ENCODE peak calls at places on chromosomes 11 and 22, in ten cellular contexts. One of them, this sample, is unnamed.

GRCh38 chr22:48976556-48977535 is 850.8 kb downstream of the BRD1 start:
- DNase-seq in IMR-90: no peak
- DNase-seq in mammary epithelial cell: no peak
- DNase-seq in astrocyte of the spinal cord: no peak
- DNase-seq in kidney epithelial cell: no peak
- DNase-seq in K562: no peak
- DNase-seq in left ventricle myocardium inferior: no peak
- DNase-seq in body of pancreas: no peak
- DNase-seq in coronary artery: peak; percentile 49
- DNase-seq in GM12865: no peak
- DNase-seq in this sample: no peak

GRCh38 chr22:20795014-20795413 is 21.1 kb downstream of the SERPIND1 start:
- DNase-seq in IMR-90: no peak
- DNase-seq in mammary epithelial cell: no peak
- DNase-seq in astrocyte of the spinal cord: no peak
- DNase-seq in kidney epithelial cell: no peak
- DNase-seq in K562: no peak
- DNase-seq in left ventricle myocardium inferior: no peak
- DNase-seq in body of pancreas: no peak
- DNase-seq in coronary artery: no peak
- DNase-seq in GM12865: no peak
- DNase-seq in this sample: no peak

GRCh38 chr11:40354121-40354520 is 1105.3 kb downstream of the LRRC4C start:
- DNase-seq in IMR-90: no peak
- DNase-seq in mammary epithelial cell: no peak
- DNase-seq in astrocyte of the spinal cord: no peak
- DNase-seq in kidney epithelial cell: no peak
- DNase-seq in K562: no peak
- DNase-seq in left ventricle myocardium inferior: no peak
- DNase-seq in body of pancreas: no peak
- DNase-seq in coronary artery: no peak
- DNase-seq in GM12865: no peak
- DNase-seq in this sample: no peak

GRCh38 chr11:44910591-44910990 is 40.1 kb downstream of the TP53I11 start:
- DNase-seq in IMR-90: no peak
- DNase-seq in mammary epithelial cell: no peak
- DNase-seq in astrocyte of the spinal cord: no peak
- DNase-seq in kidney epithelial cell: no peak
- DNase-seq in K562: no peak
- DNase-seq in left ventricle myocardium inferior: no peak
- DNase-seq in body of pancreas: no peak
- DNase-seq in coronary artery: no peak
- DNase-seq in GM12865: no peak
- DNase-seq in this sample: no peak

GRCh38 chr11:73308003-73308962 is at the start of gene ARHGEF17:
- DNase-seq in IMR-90: peak; percentile 76
- DNase-seq in mammary epithelial cell: no peak
- DNase-seq in astrocyte of the spinal cord: peak; percentile 88
- DNase-seq in kidney epithelial cell: no peak
- DNase-seq in K562: peak; percentile 34
- DNase-seq in left ventricle myocardium inferior: peak; percentile 78
- DNase-seq in body of pancreas: peak; percentile 71
- DNase-seq in coronary artery: peak; percentile 94
- DNase-seq in GM12865: peak; percentile 78
- DNase-seq in this sample: peak; percentile 83

GRCh38 chr11:69949327-69949726 is 128.8 kb upstream of the ANO1 start:
- DNase-seq in IMR-90: peak; percentile 95
- DNase-seq in mammary epithelial cell: peak; percentile 98
- DNase-seq in astrocyte of the spinal cord: peak; percentile 89
- DNase-seq in kidney epithelial cell: peak; percentile 89
- DNase-seq in K562: peak; percentile 59
- DNase-seq in left ventricle myocardium inferior: peak; percentile 15
- DNase-seq in body of pancreas: peak; percentile 50
- DNase-seq in coronary artery: no peak
- DNase-seq in GM12865: no peak
- DNase-seq in this sample: peak; percentile 68

GRCh38 chr11:114877976-114878375 is 199.6 kb downstream of the NXPE2 start:
- DNase-seq in IMR-90: no peak
- DNase-seq in mammary epithelial cell: no peak
- DNase-seq in astrocyte of the spinal cord: no peak
- DNase-seq in kidney epithelial cell: no peak
- DNase-seq in K562: no peak
- DNase-seq in left ventricle myocardium inferior: no peak
- DNase-seq in body of pancreas: no peak
- DNase-seq in coronary artery: no peak
- DNase-seq in GM12865: no peak
- DNase-seq in this sample: no peak

GRCh38 chr11:76927160-76927559 is 66.4 kb downstream of the ACER3 start:
- DNase-seq in IMR-90: no peak
- DNase-seq in mammary epithelial cell: no peak
- DNase-seq in astrocyte of the spinal cord: no peak
- DNase-seq in kidney epithelial cell: no peak
- DNase-seq in K562: no peak
- DNase-seq in left ventricle myocardium inferior: no peak
- DNase-seq in body of pancreas: no peak
- DNase-seq in coronary artery: no peak
- DNase-seq in GM12865: no peak
- DNase-seq in this sample: no peak

GRCh38 chr11:64406221-64406946 is 47.4 kb downstream of the RPS6KA4 start:
- DNase-seq in IMR-90: peak; percentile 6
- DNase-seq in mammary epithelial cell: no peak
- DNase-seq in astrocyte of the spinal cord: no peak
- DNase-seq in kidney epithelial cell: no peak
- DNase-seq in K562: no peak
- DNase-seq in left ventricle myocardium inferior: peak; percentile 72
- DNase-seq in body of pancreas: no peak
- DNase-seq in coronary artery: no peak
- DNase-seq in GM12865: no peak
- DNase-seq in this sample: no peak

GRCh38 chr11:45609337-45609736 is 56.1 kb downstream of the CHST1 start:
- DNase-seq in IMR-90: no peak
- DNase-seq in mammary epithelial cell: no peak
- DNase-seq in astrocyte of the spinal cord: no peak
- DNase-seq in kidney epithelial cell: no peak
- DNase-seq in K562: no peak
- DNase-seq in left ventricle myocardium inferior: no peak
- DNase-seq in body of pancreas: no peak
- DNase-seq in coronary artery: no peak
- DNase-seq in GM12865: no peak
- DNase-seq in this sample: no peak

GRCh38 chr22:24810043-24810749 is 4.2 kb downstream of the SGSM1 start:
- DNase-seq in IMR-90: no peak
- DNase-seq in mammary epithelial cell: no peak
- DNase-seq in astrocyte of the spinal cord: no peak
- DNase-seq in kidney epithelial cell: no peak
- DNase-seq in K562: no peak
- DNase-seq in left ventricle myocardium inferior: no peak
- DNase-seq in body of pancreas: no peak
- DNase-seq in coronary artery: peak; percentile 87
- DNase-seq in GM12865: no peak
- DNase-seq in this sample: no peak

GRCh38 chr11:92386577-92386976 is 162.0 kb downstream of the FAT3 start:
- DNase-seq in IMR-90: no peak
- DNase-seq in mammary epithelial cell: no peak
- DNase-seq in astrocyte of the spinal cord: no peak
- DNase-seq in kidney epithelial cell: no peak
- DNase-seq in K562: no peak
- DNase-seq in left ventricle myocardium inferior: no peak
- DNase-seq in body of pancreas: no peak
- DNase-seq in coronary artery: no peak
- DNase-seq in GM12865: no peak
- DNase-seq in this sample: no peak

GRCh38 chr11:91700854-91701253 is 523.8 kb upstream of the FAT3 start:
- DNase-seq in IMR-90: no peak
- DNase-seq in mammary epithelial cell: no peak
- DNase-seq in astrocyte of the spinal cord: no peak
- DNase-seq in kidney epithelial cell: no peak
- DNase-seq in K562: no peak
- DNase-seq in left ventricle myocardium inferior: no peak
- DNase-seq in body of pancreas: no peak
- DNase-seq in coronary artery: no peak
- DNase-seq in GM12865: no peak
- DNase-seq in this sample: no peak

GRCh38 chr11:120651396-120651795 is 139.8 kb downstream of the GRIK4 start:
- DNase-seq in IMR-90: no peak
- DNase-seq in mammary epithelial cell: no peak
- DNase-seq in astrocyte of the spinal cord: no peak
- DNase-seq in kidney epithelial cell: no peak
- DNase-seq in K562: no peak
- DNase-seq in left ventricle myocardium inferior: no peak
- DNase-seq in body of pancreas: no peak
- DNase-seq in coronary artery: no peak
- DNase-seq in GM12865: no peak
- DNase-seq in this sample: no peak
- TF ChIP-seq CTCF in IMR-90: no peak
- TF ChIP-seq CTCF in mammary epithelial cell: no peak
- TF ChIP-seq CTCF in astrocyte of the spinal cord: no peak
- TF ChIP-seq CTCF in kidney epithelial cell: no peak
- TF ChIP-seq CTCF in K562: no peak
- TF ChIP-seq CTCF in left ventricle myocardium inferior: no peak
- TF ChIP-seq CTCF in body of pancreas: no peak
- TF ChIP-seq CTCF in coronary artery: no peak
- TF ChIP-seq CTCF in GM12865: no peak
- TF ChIP-seq CTCF in this sample: no peak

DNA sequence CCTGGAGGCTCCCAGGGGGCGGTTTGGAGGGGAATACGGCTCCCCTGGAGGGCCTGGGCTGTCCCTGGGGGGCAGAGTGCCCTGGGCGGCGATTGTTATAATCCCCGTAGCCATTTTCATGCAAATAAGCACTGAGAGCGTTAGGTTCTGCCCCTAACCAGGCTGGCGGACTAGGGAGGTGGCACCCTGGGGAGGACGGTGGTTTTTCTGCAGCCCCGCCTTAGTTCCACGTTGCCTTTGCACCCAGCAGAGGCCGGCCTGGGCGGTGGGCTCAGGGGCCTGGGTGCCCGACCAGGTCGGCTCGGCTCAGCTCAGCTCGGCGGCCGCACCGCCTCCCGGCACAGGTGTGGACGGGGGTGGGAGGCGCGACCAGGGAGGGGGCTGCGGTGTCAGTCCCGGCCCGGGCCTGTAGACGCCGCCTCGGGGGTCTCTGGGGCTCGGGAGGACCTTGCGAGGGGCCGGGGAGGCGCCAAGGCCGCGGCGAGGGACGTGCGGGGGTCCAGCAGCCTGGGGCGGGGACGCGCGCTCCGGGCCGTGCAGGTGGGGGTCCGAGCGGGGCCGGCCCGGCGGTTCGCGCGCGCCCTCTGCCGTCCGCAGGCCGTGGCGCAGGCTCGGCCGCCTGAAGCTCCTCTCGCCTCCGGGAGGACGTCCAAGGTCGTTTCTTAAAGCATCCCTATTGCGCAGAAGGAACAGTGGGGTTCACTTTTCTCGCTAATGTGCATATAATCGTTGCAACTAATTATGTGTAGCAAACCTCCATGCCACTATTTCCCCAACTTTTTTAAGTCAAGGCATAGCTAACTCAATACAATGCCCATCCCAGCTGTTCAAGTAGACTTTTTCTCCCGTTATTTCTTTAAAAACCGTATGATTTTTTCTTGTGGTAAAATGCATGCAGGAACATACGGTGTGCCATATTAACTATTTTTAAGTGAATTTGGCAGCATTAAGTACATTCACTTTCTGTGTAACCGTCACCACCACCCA is 2.5 kb upstream of the DUSP8 start:
- DNase-seq in IMR-90: peak; percentile 23
- DNase-seq in mammary epithelial cell: peak; percentile 24
- DNase-seq in astrocyte of the spinal cord: no peak
- DNase-seq in kidney epithelial cell: no peak
- DNase-seq in K562: peak; percentile 75
- DNase-seq in left ventricle myocardium inferior: peak; percentile 58
- DNase-seq in body of pancreas: peak; percentile 78
- DNase-seq in coronary artery: no peak
- DNase-seq in GM12865: peak; percentile 48
- DNase-seq in this sample: peak; percentile 27
- TF ChIP-seq CTCF in IMR-90: peak; percentile 86
- TF ChIP-seq CTCF in mammary epithelial cell: peak; percentile 67
- TF ChIP-seq CTCF in astrocyte of the spinal cord: peak; percentile 75
- TF ChIP-seq CTCF in kidney epithelial cell: peak; percentile 31
- TF ChIP-seq CTCF in K562: peak; percentile 66
- TF ChIP-seq CTCF in left ventricle myocardium inferior: peak; percentile 97
- TF ChIP-seq CTCF in body of pancreas: peak; percentile 57
- TF ChIP-seq CTCF in coronary artery: peak; percentile 90
- TF ChIP-seq CTCF in GM12865: peak; percentile 86
- TF ChIP-seq CTCF in this sample: peak; percentile 90

GRCh38 chr22:36350751-36351594 is 36.8 kb downstream of the MYH9 start:
- DNase-seq in IMR-90: peak; percentile 75
- DNase-seq in mammary epithelial cell: peak; percentile 72
- DNase-seq in astrocyte of the spinal cord: peak; percentile 90
- DNase-seq in kidney epithelial cell: peak; percentile 58
- DNase-seq in K562: no peak
- DNase-seq in left ventricle myocardium inferior: no peak
- DNase-seq in body of pancreas: peak; percentile 68
- DNase-seq in coronary artery: peak; percentile 84
- DNase-seq in GM12865: no peak
- DNase-seq in this sample: peak; percentile 52
- TF ChIP-seq CTCF in IMR-90: peak; percentile 24
- TF ChIP-seq CTCF in mammary epithelial cell: no peak
- TF ChIP-seq CTCF in astrocyte of the spinal cord: peak; percentile 24
- TF ChIP-seq CTCF in kidney epithelial cell: peak; percentile 35
- TF ChIP-seq CTCF in K562: no peak
- TF ChIP-seq CTCF in left ventricle myocardium inferior: no peak
- TF ChIP-seq CTCF in body of pancreas: no peak
- TF ChIP-seq CTCF in coronary artery: no peak
- TF ChIP-seq CTCF in GM12865: no peak
- TF ChIP-seq CTCF in this sample: no peak

GRCh38 chr11:834371-835316 is 1.9 kb downstream of the CD151 start:
- DNase-seq in IMR-90: peak; percentile 69
- DNase-seq in mammary epithelial cell: peak; percentile 91
- DNase-seq in astrocyte of the spinal cord: peak; percentile 69
- DNase-seq in kidney epithelial cell: peak; percentile 92
- DNase-seq in K562: no peak
- DNase-seq in left ventricle myocardium inferior: peak; percentile 82
- DNase-seq in body of pancreas: peak; percentile 95
- DNase-seq in coronary artery: peak; percentile 94
- DNase-seq in GM12865: no peak
- DNase-seq in this sample: peak; percentile 92

GRCh38 chr11:836700-837099 is 3.9 kb downstream of the CD151 start:
- DNase-seq in IMR-90: no peak
- DNase-seq in mammary epithelial cell: no peak
- DNase-seq in astrocyte of the spinal cord: no peak
- DNase-seq in kidney epithelial cell: no peak
- DNase-seq in K562: no peak
- DNase-seq in left ventricle myocardium inferior: no peak
- DNase-seq in body of pancreas: no peak
- DNase-seq in coronary artery: no peak
- DNase-seq in GM12865: no peak
- DNase-seq in this sample: no peak

GRCh38 chr11:837990-838307 is 4.4 kb downstream of the POLR2L start:
- DNase-seq in IMR-90: no peak
- DNase-seq in mammary epithelial cell: no peak
- DNase-seq in astrocyte of the spinal cord: no peak
- DNase-seq in kidney epithelial cell: no peak
- DNase-seq in K562: no peak
- DNase-seq in left ventricle myocardium inferior: no peak
- DNase-seq in body of pancreas: no peak
- DNase-seq in coronary artery: no peak
- DNase-seq in GM12865: no peak
- DNase-seq in this sample: no peak

GRCh38 chr11:837189-837989 is 4.6 kb downstream of the CD151 start:
- DNase-seq in IMR-90: no peak
- DNase-seq in mammary epithelial cell: no peak
- DNase-seq in astrocyte of the spinal cord: no peak
- DNase-seq in kidney epithelial cell: no peak
- DNase-seq in K562: peak; percentile 47
- DNase-seq in left ventricle myocardium inferior: no peak
- DNase-seq in body of pancreas: no peak
- DNase-seq in coronary artery: no peak
- DNase-seq in GM12865: no peak
- DNase-seq in this sample: no peak

GRCh38 chr11:836274-836673 is 3.5 kb downstream of the CD151 start:
- DNase-seq in IMR-90: no peak
- DNase-seq in mammary epithelial cell: no peak
- DNase-seq in astrocyte of the spinal cord: no peak
- DNase-seq in kidney epithelial cell: no peak
- DNase-seq in K562: no peak
- DNase-seq in left ventricle myocardium inferior: no peak
- DNase-seq in body of pancreas: no peak
- DNase-seq in coronary artery: no peak
- DNase-seq in GM12865: no peak
- DNase-seq in this sample: no peak
- TF ChIP-seq CTCF in IMR-90: no peak
- TF ChIP-seq CTCF in mammary epithelial cell: no peak
- TF ChIP-seq CTCF in astrocyte of the spinal cord: no peak
- TF ChIP-seq CTCF in kidney epithelial cell: no peak
- TF ChIP-seq CTCF in K562: no peak
- TF ChIP-seq CTCF in left ventricle myocardium inferior: no peak
- TF ChIP-seq CTCF in body of pancreas: no peak
- TF ChIP-seq CTCF in coronary artery: no peak
- TF ChIP-seq CTCF in GM12865: no peak
- TF ChIP-seq CTCF in this sample: no peak

This sample was measured in MCF 10A.